ENCODE peak calls at places on chromosome 22, in five cellular contexts. C is fibroblast of lung, K is NCI-H460, D is GM20000, Z is 8988T. R is an unnamed sample.

GRCh38 chr22:30701872-30702271 is 7.2 kb downstream of the OSBP2 start:
- DNase-seq in D (no peak), C (no peak), K (no peak), Z (no peak), R (no peak)

GRCh38 chr22:50486561-50487289 is at the start of gene MIOX:
- DNase-seq in K (no peak), Z (no peak), C (no peak), D (no peak), R (no peak)

GRCh38 chr22:36252754-36253522 is at the start of gene APOL1:
- DNase-seq in D (peak; percentile 62), Z (no peak), C (peak; percentile 49), K (peak; percentile 26), R (peak; percentile 37)

GRCh38 chr22:48782817-48783511 is 1044.7 kb downstream of the BRD1 start:
- DNase-seq in Z (no peak), D (no peak), K (peak; percentile 1), C (no peak), R (no peak)

GRCh38 chr22:39938509-39938908 is 21.7 kb upstream of the TMA7B start:
- DNase-seq in K (no peak), Z (no peak), C (no peak), D (no peak), R (no peak)

GRCh38 chr22:22865311-22866072 is 22.1 kb upstream of the IGLL5 start:
- DNase-seq in Z (no peak), C (peak; percentile 33), D (peak; percentile 50), K (no peak), R (no peak)

GRCh38 chr22:20091690-20092476 is 11.8 kb downstream of the DGCR8 start:
- DNase-seq in K (no peak), D (no peak), C (no peak), Z (no peak), R (no peak)

GRCh38 chr22:49323751-49324415 is 503.8 kb downstream of the BRD1 start:
- DNase-seq in Z (no peak), C (no peak), K (no peak), D (no peak), R (no peak)

GRCh38 chr22:25202290-25202921 is 2.7 kb downstream of the CRYBB3 start:
- DNase-seq in K (peak; percentile 52), D (peak; percentile 78), C (peak; percentile 56), Z (peak; percentile 61), R (peak; percentile 28)

R was measured in left ventricle myocardium inferior.